ENCODE peak calls at places on chromosome 13, in five cellular contexts. T, S, M, F and Y are unnamed samples. For H3K36me3, the result is how much of the 10 kb centered on the place peaks cover.

GRCh38 chr13:78192721-78193120 is 274.1 kb upstream of the EDNRB start:
- DNase-seq in T (no peak), S (no peak), M (no peak), F (peak), Y (no peak)

GRCh38 chr13:53672005-53672404 is 643.4 kb downstream of the OLFM4 start:
- DNase-seq in T (no peak), S (no peak), M (no peak), F (no peak), Y (no peak)

GRCh38 chr13:67224148-67224846 is 5.8 kb downstream of the PCDH9 start:
- DNase-seq in T (peak), S (peak), M (peak), F (peak), Y (peak)

GRCh38 chr13:104422668-104423067 is 1356.5 kb upstream of the SLC10A2 start:
- DNase-seq in T (no peak), S (no peak), M (no peak), F (no peak), Y (no peak)

GRCh38 chr13:37788346-37788745 is 81.2 kb downstream of the TRPC4 start:
- DNase-seq in T (no peak), S (no peak), M (no peak), F (no peak), Y (no peak)

GRCh38 chr13:73464758-73465628 is 406.2 kb downstream of the KLF5 start:
- DNase-seq in T (no peak), S (no peak), M (no peak), F (no peak), Y (no peak)

GRCh38 chr13:28792992-28793391 is 27.1 kb upstream of the MTUS2 start:
- DNase-seq in T (no peak), S (no peak), M (no peak), F (peak), Y (no peak)

GRCh38 chr13:49441312-49441711 is 2.6 kb downstream of the CAB39L start:
- DNase-seq in T (no peak), S (no peak), M (no peak), F (no peak), Y (no peak)

GRCh38 chr13:33799950-33800592 is 17.9 kb upstream of the RFC3 start:
- DNase-seq in T (no peak), S (peak), M (no peak), F (peak), Y (peak)

GRCh38 chr13:41427700-41428099 is 29.6 kb upstream of the RGCC start:
- DNase-seq in T (no peak), S (no peak), M (no peak), F (peak), Y (no peak)

GRCh38 chr13:42532561-42533335 is 41.2 kb upstream of the TNFSF11 start:
- DNase-seq in T (no peak), S (no peak), M (no peak), F (no peak), Y (no peak)

GRCh38 chr13:73411067-73411809 is 352.4 kb downstream of the KLF5 start:
- DNase-seq in T (no peak), S (peak), M (no peak), F (no peak), Y (no peak)

GRCh38 chr13:106859505-106859904 is 291.6 kb upstream of the ARGLU1 start:
- DNase-seq in T (no peak), S (no peak), M (no peak), F (no peak), Y (peak)
- H3K4me3 ChIP-seq in T (no peak), S (no peak), M (no peak), F (no peak), Y (no peak)

GRCh38 chr13:102836471-102836870 is 9.4 kb upstream of the ERCC5 start:
- DNase-seq in T (no peak), S (no peak), M (no peak), F (no peak), Y (no peak)

GRCh38 chr13:102838982-102839381 is 6.8 kb upstream of the ERCC5 start:
- DNase-seq in T (no peak), S (no peak), M (no peak), F (peak), Y (no peak)

GRCh38 chr13:102839462-102839861 is 6.4 kb upstream of the ERCC5 start:
- DNase-seq in T (no peak), S (no peak), M (no peak), F (peak), Y (no peak)

DNA sequence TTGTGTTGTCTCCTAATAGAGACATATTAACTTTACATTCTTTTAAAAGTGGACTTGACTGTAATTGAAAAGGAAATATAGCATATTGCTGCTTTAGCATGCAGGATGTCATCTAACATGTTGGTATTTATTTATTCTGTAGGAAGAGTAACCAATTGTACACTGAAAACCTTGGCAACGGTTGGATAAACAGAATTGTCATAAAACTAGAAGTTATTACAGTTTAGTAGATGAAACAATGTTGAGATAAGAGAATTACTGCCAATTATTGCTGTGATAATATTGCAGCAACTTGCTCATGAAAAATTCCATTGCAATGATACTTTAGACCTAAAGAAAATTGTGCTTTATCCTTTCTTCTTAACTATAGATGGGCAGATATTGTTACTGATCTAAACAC is 7.6 kb upstream of the ERCC5 start:
- DNase-seq in T (no peak), S (no peak), M (no peak), F (no peak), Y (no peak)
- H3K36me3 ChIP-seq in T (half or more), S (under half), M (under half), F (under half), Y (under half)

GRCh38 chr13:30376426-30377311 is 45.6 kb upstream of the UBE2L5 start:
- DNase-seq in T (no peak), S (no peak), M (no peak), F (no peak), Y (no peak)
- H3K4me3 ChIP-seq in T (no peak), S (no peak), M (peak), F (no peak), Y (no peak)

GRCh38 chr13:45337395-45337794 is 3.6 kb downstream of the TPT1 start:
- DNase-seq in T (no peak), S (no peak), M (no peak), F (no peak), Y (no peak)
- H3K36me3 ChIP-seq in T (half or more), S (under half), M (half or more), F (half or more), Y (half or more)

DNA sequence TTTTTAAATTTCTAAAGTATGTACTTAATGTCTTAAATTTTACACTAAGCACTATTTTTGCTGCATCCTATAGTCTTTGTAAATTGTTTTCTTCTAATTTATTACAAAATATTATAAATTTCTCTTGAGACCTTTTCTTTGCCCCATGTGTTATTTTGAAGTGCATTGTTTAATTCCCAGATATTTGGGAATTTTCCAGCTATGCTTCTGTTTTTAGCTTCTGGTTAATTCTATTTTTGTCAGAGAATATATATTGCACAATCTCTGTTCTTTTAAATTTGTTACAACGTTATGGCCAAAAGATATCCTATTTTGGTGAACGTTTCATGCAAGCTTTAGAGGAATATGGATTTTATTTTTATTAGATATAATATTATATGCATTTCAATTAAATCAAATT is 917.4 kb upstream of the MIR17HG start:
- DNase-seq in T (no peak), S (no peak), M (no peak), F (no peak), Y (no peak)
- H3K4me3 ChIP-seq in T (no peak), S (no peak), M (no peak), F (no peak), Y (no peak)

GRCh38 chr13:114244637-114245036 is 9.9 kb downstream of the CDC16 start:
- DNase-seq in T (no peak), S (no peak), M (no peak), F (no peak), Y (no peak)
- H3K36me3 ChIP-seq in T (half or more), S (half or more), M (half or more), F (half or more), Y (half or more)